ENCODE peak calls at places on chromosomes 11 and 22, in four cellular contexts. B is WTC11, T is SK-N-SH, L is HCT116. M is an unnamed sample.

GRCh38 chr22:41106122-41106968 is 14.0 kb downstream of the EP300 start:
- DNase-seq in B (no peak), T (no peak), L (no peak), M (peak)

GRCh38 chr22:37643225-37643847 is 3.9 kb downstream of the SH3BP1 start:
- DNase-seq in B (peak), T (peak), L (no peak), M (peak)

GRCh38 chr11:109205312-109205711 is 216.7 kb upstream of the C11orf87 start:
- DNase-seq in B (no peak), T (no peak), L (no peak), M (no peak)

GRCh38 chr22:43849731-43850130 is 12.6 kb downstream of the SULT4A1 start:
- DNase-seq in B (no peak), T (no peak), L (no peak), M (no peak)

GRCh38 chr11:8807544-8808225 is 103.3 kb upstream of the AKIP1 start:
- DNase-seq in B (no peak), T (no peak), L (no peak), M (no peak)

GRCh38 chr11:15158351-15159015 is 43.8 kb downstream of the INSC start:
- DNase-seq in B (no peak), T (no peak), L (no peak), M (no peak)

GRCh38 chr11:64258356-64258755 is 7.0 kb downstream of the PLCB3 start:
- DNase-seq in B (no peak), T (no peak), L (no peak), M (no peak)

GRCh38 chr22:25364281-25364680 is 144.8 kb downstream of the CRYBB2 start:
- DNase-seq in B (no peak), T (no peak), L (no peak), M (no peak)

GRCh38 chr11:3721002-3721401 is 49.8 kb upstream of the CHRNA10 start:
- DNase-seq in B (no peak), T (no peak), L (no peak), M (no peak)

DNA sequence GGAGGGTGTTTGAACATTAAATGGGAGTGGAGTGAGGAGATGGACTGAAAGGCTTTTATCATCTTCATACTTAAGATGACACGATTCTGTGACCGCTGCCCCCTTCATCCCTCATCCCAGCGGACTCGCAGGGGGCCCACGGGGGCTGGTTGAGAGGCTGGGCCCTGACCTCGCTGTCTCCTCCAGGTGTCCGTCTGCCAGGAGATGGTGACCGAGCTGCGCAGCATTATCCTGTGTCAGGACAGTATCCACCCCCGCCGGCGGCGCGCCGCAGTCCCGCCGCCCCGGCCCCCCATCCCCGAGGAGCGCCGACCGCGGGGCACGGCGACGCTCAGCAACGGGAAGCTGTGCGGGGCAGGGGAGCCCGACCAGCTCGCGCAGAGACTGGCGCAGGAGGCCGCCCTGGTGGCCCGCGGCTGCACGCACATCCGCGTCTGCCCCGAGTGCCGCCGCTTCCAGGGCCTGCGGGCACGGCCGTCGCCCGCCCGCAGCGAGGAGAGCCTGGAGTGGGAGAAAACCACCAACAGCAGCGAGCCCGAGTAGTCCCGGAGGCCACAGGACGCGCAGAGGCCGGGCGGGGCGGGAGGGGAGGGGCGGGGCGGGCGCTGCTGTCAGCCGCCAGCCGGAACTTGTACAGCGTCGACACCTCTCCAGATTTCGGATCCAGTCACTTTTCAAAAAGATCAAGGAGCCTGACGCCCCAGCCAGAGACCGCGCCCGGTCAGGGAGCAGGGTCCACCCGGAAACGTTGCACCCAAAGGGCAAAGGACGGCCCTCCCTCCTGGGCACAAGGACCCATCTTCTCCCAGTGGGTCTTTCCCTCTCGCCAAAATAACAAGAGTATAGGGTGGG is 38.0 kb upstream of the TBCEL start:
- DNase-seq in B (peak), T (peak), L (no peak), M (peak)
- TF ChIP-seq MAX in B (no peak), T (no peak), L (no peak), M (no peak)

DNA sequence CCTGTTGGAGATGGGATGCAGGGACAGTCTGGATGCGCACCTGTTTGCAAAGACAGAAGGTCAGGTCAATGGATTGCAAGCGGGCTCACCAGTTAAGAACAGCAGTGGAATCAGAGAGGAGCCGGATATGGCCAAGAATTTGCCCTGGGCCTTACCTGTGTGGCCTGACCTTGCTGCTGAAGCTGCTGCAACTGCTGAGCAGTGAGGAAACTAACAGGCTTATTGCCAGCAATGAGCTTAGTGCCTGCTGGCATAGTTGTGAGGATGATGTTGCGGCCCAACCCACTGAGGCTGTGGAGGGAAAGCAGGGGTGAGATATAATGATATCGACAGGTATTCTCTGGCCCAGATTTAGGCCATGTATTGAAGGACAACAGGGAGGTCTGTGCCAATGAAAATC is 30.6 kb downstream of the NFRKB start:
- DNase-seq in B (no peak), T (no peak), L (no peak), M (no peak)
- TF ChIP-seq MAX in B (no peak), T (no peak), L (no peak), M (no peak)

GRCh38 chr11:36622431-36623136 is 24.5 kb upstream of the RAG2 start:
- DNase-seq in B (no peak), T (peak), L (peak), M (peak)
- TF ChIP-seq MAX in B (no peak), T (no peak), L (no peak), M (no peak)

GRCh38 chr22:36330655-36331305 is 57.0 kb downstream of the MYH9 start:
- DNase-seq in B (no peak), T (no peak), L (no peak), M (peak)
- TF ChIP-seq MAX in B (no peak), T (peak), L (no peak), M (no peak)

GRCh38 chr11:1543606-1544263 is 28.3 kb downstream of the DUSP8 start:
- DNase-seq in B (no peak), T (no peak), L (no peak), M (no peak)

GRCh38 chr11:1542267-1542666 is 29.8 kb downstream of the DUSP8 start:
- DNase-seq in B (no peak), T (no peak), L (no peak), M (no peak)

GRCh38 chr11:1538153-1538552 is 33.9 kb downstream of the DUSP8 start:
- DNase-seq in B (no peak), T (no peak), L (no peak), M (no peak)

GRCh38 chr11:1541474-1542204 is 30.4 kb downstream of the DUSP8 start:
- DNase-seq in B (no peak), T (no peak), L (no peak), M (no peak)

DNA sequence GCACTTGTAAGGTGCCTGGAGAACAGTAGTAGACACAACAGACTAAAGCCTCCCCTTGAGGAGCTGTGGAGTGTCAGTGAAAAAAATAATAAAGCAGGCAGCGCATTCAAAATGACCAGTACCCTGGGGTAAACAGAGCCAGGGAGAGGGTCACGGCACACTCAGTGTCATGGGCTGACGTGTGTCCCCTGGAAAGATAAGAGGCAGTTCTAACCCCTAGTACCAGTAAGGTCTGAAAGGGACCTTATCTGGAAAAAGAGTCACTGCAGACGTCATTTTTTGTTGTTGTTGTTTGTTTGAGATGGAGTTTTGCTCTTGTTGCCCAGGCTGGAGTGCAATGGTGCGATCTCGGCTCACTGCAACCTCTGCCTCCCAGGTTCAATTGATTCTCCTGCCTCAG is 32.0 kb downstream of the DUSP8 start:
- DNase-seq in B (no peak), T (no peak), L (no peak), M (no peak)
- TF ChIP-seq MAX in B (no peak), T (no peak), L (no peak), M (no peak)

GRCh38 chr11:66604161-66604560 is 11.2 kb downstream of the CCS start:
- DNase-seq in B (no peak), T (no peak), L (no peak), M (no peak)
- TF ChIP-seq MAX in B (no peak), T (no peak), L (no peak), M (no peak)